ENCODE peak calls at places on chromosomes 6 and 20, in four cellular contexts. One of them, this sample, is unnamed. For H3K9me3, the result is how much of the 10 kb centered on the place peaks cover.

GRCh38 chr6:44976677-44977405 is 351.3 kb upstream of the RUNX2 start:
- DNase-seq in IMR-90: peak
- DNase-seq in upper lobe of left lung: no peak
- DNase-seq in prostate gland: no peak
- DNase-seq in this sample: no peak

GRCh38 chr6:134577998-134578397 is 260.1 kb upstream of the SGK1 start:
- DNase-seq in IMR-90: peak
- DNase-seq in upper lobe of left lung: no peak
- DNase-seq in prostate gland: no peak
- DNase-seq in this sample: no peak

GRCh38 chr20:45886590-45887345 is 654 bp downstream of the SPATA25 start:
- DNase-seq in IMR-90: no peak
- DNase-seq in upper lobe of left lung: no peak
- DNase-seq in prostate gland: no peak
- DNase-seq in this sample: no peak

GRCh38 chr20:19205999-19206398 is 6.4 kb upstream of the SLC24A3 start:
- DNase-seq in IMR-90: peak
- DNase-seq in upper lobe of left lung: peak
- DNase-seq in prostate gland: peak
- DNase-seq in this sample: peak

GRCh38 chr6:147506704-147507114 is 1.8 kb upstream of the SAMD5 start:
- DNase-seq in IMR-90: peak
- DNase-seq in upper lobe of left lung: peak
- DNase-seq in prostate gland: peak
- DNase-seq in this sample: no peak

GRCh38 chr20:54103067-54103761 is 32.8 kb upstream of the BCAS1 start:
- DNase-seq in IMR-90: peak
- DNase-seq in upper lobe of left lung: peak
- DNase-seq in prostate gland: peak
- DNase-seq in this sample: peak

GRCh38 chr6:147621280-147621679 is 112.8 kb downstream of the SAMD5 start:
- DNase-seq in IMR-90: peak
- DNase-seq in upper lobe of left lung: no peak
- DNase-seq in prostate gland: no peak
- DNase-seq in this sample: no peak

GRCh38 chr6:67914419-67914818 is 720.7 kb upstream of the ADGRB3 start:
- DNase-seq in IMR-90: no peak
- DNase-seq in upper lobe of left lung: no peak
- DNase-seq in prostate gland: no peak
- DNase-seq in this sample: no peak

GRCh38 chr6:106832766-106833510 is 141.6 kb downstream of the CD24 start:
- DNase-seq in IMR-90: no peak
- DNase-seq in upper lobe of left lung: no peak
- DNase-seq in prostate gland: no peak
- DNase-seq in this sample: no peak

GRCh38 chr20:25195962-25196700 is 619 bp downstream of the ENTPD6 start:
- DNase-seq in IMR-90: peak
- DNase-seq in upper lobe of left lung: no peak
- DNase-seq in prostate gland: peak
- DNase-seq in this sample: no peak

GRCh38 chr6:98787961-98788360 is 46.4 kb upstream of the POU3F2 start:
- DNase-seq in IMR-90: no peak
- DNase-seq in upper lobe of left lung: no peak
- DNase-seq in prostate gland: no peak
- DNase-seq in this sample: no peak

GRCh38 chr20:46406986-46407670 is 713 bp upstream of the ELMO2 start:
- DNase-seq in IMR-90: peak
- DNase-seq in upper lobe of left lung: peak
- DNase-seq in prostate gland: peak
- DNase-seq in this sample: peak

GRCh38 chr20:54156981-54157835 is 16.6 kb downstream of the CYP24A1 start:
- DNase-seq in IMR-90: no peak
- DNase-seq in upper lobe of left lung: no peak
- DNase-seq in prostate gland: no peak
- DNase-seq in this sample: no peak

GRCh38 chr6:3294921-3295871 is 36.4 kb downstream of the PSMG4 start:
- DNase-seq in IMR-90: no peak
- DNase-seq in upper lobe of left lung: no peak
- DNase-seq in prostate gland: no peak
- DNase-seq in this sample: no peak

GRCh38 chr6:9039258-9039657 is 603.9 kb upstream of the SLC35B3 start:
- DNase-seq in IMR-90: no peak
- DNase-seq in upper lobe of left lung: no peak
- DNase-seq in prostate gland: no peak
- DNase-seq in this sample: no peak

GRCh38 chr20:24683676-24684075 is 214.2 kb downstream of the SYNDIG1 start:
- DNase-seq in IMR-90: no peak
- DNase-seq in upper lobe of left lung: no peak
- DNase-seq in prostate gland: no peak
- DNase-seq in this sample: no peak

GRCh38 chr20:36004045-36004444 is 35.7 kb downstream of the CNBD2 start:
- DNase-seq in IMR-90: no peak
- DNase-seq in upper lobe of left lung: no peak
- DNase-seq in prostate gland: no peak
- DNase-seq in this sample: no peak

GRCh38 chr6:5674141-5674540 is 332.6 kb downstream of the NRN1 start:
- DNase-seq in IMR-90: no peak
- DNase-seq in upper lobe of left lung: no peak
- DNase-seq in prostate gland: no peak
- DNase-seq in this sample: no peak

GRCh38 chr6:150452642-150453243 is 83.9 kb downstream of the IYD start:
- DNase-seq in IMR-90: no peak
- DNase-seq in upper lobe of left lung: peak
- DNase-seq in prostate gland: no peak
- DNase-seq in this sample: no peak

GRCh38 chr20:34904202-34904621 is 27.8 kb downstream of the ACSS2 start:
- DNase-seq in IMR-90: no peak
- DNase-seq in upper lobe of left lung: no peak
- DNase-seq in prostate gland: no peak
- DNase-seq in this sample: no peak

GRCh38 chr6:156283091-156283490 is 494.1 kb upstream of the ARID1B start:
- DNase-seq in IMR-90: no peak
- DNase-seq in upper lobe of left lung: no peak
- DNase-seq in prostate gland: no peak
- DNase-seq in this sample: no peak

GRCh38 chr20:4457566-4458543 is 263.9 kb upstream of the PRND start:
- DNase-seq in IMR-90: no peak
- DNase-seq in upper lobe of left lung: no peak
- DNase-seq in prostate gland: no peak
- DNase-seq in this sample: no peak

GRCh38 chr6:108650781-108651180 is 90.1 kb downstream of the FOXO3 start:
- DNase-seq in IMR-90: peak
- DNase-seq in upper lobe of left lung: no peak
- DNase-seq in prostate gland: no peak
- DNase-seq in this sample: no peak

GRCh38 chr6:108652375-108652774 is 91.7 kb downstream of the FOXO3 start:
- DNase-seq in IMR-90: no peak
- DNase-seq in upper lobe of left lung: no peak
- DNase-seq in prostate gland: no peak
- DNase-seq in this sample: no peak

GRCh38 chr6:108651781-108652227 is 91.1 kb downstream of the FOXO3 start:
- DNase-seq in IMR-90: peak
- DNase-seq in upper lobe of left lung: no peak
- DNase-seq in prostate gland: peak
- DNase-seq in this sample: no peak

GRCh38 chr6:108650325-108650724 is 89.6 kb downstream of the FOXO3 start:
- DNase-seq in IMR-90: no peak
- DNase-seq in upper lobe of left lung: no peak
- DNase-seq in prostate gland: no peak
- DNase-seq in this sample: no peak

GRCh38 chr6:108651287-108651686 is 90.6 kb downstream of the FOXO3 start:
- DNase-seq in IMR-90: no peak
- DNase-seq in upper lobe of left lung: no peak
- DNase-seq in prostate gland: no peak
- DNase-seq in this sample: no peak
- H3K9me3 ChIP-seq in IMR-90: under half
- H3K9me3 ChIP-seq in upper lobe of left lung: under half
- H3K9me3 ChIP-seq in prostate gland: under half
- H3K9me3 ChIP-seq in this sample: under half

DNA sequence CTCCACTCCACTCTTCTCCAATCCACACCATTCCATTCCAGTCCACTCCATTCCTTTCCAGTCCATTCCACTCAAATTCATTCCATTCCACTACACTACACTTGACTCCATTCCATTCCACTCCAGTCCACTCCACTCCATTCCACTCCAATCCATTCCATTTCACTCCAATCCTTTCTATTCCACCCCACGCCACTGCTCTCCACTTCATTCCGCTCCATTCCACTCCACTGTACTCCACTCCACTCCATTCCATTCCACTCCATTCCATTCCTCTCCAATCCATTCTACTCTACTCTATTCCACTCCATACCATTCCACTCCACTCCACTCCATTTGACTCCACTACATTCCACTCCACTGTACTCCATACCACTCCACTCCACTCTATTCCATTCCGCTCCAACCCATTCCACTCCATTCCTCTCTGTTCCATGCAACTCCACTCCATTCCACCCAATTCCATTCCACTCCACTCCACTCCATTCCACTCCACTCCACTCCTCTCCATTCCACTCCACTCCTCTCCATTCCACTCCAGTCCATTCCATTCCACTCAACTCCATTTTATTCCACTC is 23.4 kb upstream of the DEFB125 start:
- DNase-seq in IMR-90: no peak
- DNase-seq in upper lobe of left lung: no peak
- DNase-seq in prostate gland: no peak
- DNase-seq in this sample: no peak
- H3K9me3 ChIP-seq in IMR-90: under half
- H3K9me3 ChIP-seq in upper lobe of left lung: under half
- H3K9me3 ChIP-seq in prostate gland: under half
- H3K9me3 ChIP-seq in this sample: under half

GRCh38 chr6:1984346-1984994 is 260.9 kb downstream of the GMDS start:
- DNase-seq in IMR-90: no peak
- DNase-seq in upper lobe of left lung: no peak
- DNase-seq in prostate gland: no peak
- DNase-seq in this sample: no peak
- H3K9me3 ChIP-seq in IMR-90: under half
- H3K9me3 ChIP-seq in upper lobe of left lung: under half
- H3K9me3 ChIP-seq in prostate gland: under half
- H3K9me3 ChIP-seq in this sample: under half

GRCh38 chr6:330948-331347 is 38.7 kb downstream of the DUSP22 start:
- DNase-seq in IMR-90: no peak
- DNase-seq in upper lobe of left lung: no peak
- DNase-seq in prostate gland: no peak
- DNase-seq in this sample: no peak
- H3K9me3 ChIP-seq in IMR-90: under half
- H3K9me3 ChIP-seq in upper lobe of left lung: under half
- H3K9me3 ChIP-seq in prostate gland: under half
- H3K9me3 ChIP-seq in this sample: under half

DNA sequence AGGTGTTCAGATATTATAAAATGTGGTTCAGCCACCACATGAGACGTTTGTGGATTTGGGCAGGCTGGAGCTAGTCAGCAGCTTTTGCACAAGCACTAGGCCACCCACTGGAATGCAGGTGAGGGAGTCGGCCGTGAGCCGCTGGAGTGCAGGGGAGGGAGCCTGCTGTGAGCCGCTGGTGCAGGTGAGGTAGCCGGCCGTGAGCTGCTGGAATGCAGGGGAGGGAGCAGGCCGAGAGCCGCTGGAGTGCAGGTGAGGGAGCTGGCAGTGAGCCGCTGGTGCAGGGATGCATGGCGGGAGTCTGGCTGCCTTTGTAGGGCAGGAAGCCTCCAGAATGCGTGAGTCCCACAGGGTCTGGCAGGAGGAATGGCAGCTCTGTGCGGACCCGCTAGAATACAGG is 1907.6 kb upstream of the DEFB115 start:
- DNase-seq in IMR-90: no peak
- DNase-seq in upper lobe of left lung: no peak
- DNase-seq in prostate gland: no peak
- DNase-seq in this sample: no peak
- H3K9me3 ChIP-seq in IMR-90: under half
- H3K9me3 ChIP-seq in upper lobe of left lung: under half
- H3K9me3 ChIP-seq in prostate gland: under half
- H3K9me3 ChIP-seq in this sample: under half

DNA sequence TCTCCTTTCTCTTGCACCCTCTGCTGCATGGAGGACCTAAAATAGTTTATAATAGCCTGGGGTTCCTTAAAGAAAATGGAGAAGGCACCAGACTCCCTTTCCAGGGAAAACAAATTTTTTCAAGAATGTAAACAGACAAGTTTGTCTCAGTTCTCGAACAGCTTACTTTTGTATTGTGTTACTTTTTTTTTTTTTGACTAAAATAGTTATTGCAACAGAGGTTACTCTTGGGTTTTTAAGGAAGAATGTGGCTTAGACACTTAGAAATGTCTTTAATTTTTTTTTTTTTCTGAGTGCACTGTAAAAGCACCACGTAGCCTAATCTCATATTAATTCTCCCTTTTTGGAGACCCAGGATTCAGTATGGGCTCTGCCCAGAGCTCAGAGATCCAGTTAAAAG is 148.7 kb upstream of the CARMIL1 start:
- DNase-seq in IMR-90: no peak
- DNase-seq in upper lobe of left lung: no peak
- DNase-seq in prostate gland: no peak
- DNase-seq in this sample: no peak
- H3K9me3 ChIP-seq in IMR-90: under half
- H3K9me3 ChIP-seq in upper lobe of left lung: under half
- H3K9me3 ChIP-seq in prostate gland: under half
- H3K9me3 ChIP-seq in this sample: under half

DNA sequence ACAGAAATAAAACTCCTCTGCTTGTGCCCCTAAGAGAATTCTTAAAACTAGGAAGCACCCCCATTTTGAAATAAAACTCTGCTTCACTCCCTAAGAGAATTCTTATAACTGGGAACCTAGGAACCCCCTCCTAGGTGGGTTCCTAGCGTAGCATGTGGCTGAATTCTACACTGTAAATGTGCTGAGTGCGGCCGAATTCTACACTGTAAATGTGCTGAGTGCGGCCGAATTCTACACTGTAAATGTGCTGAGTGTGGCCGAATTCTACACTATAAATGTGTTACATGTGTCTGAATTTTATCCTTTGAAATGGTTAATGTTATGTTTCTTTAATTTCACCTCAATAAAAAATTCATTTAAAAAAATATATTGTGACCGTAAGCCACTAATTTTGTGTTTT is 79.3 kb downstream of the PSMB1 start:
- DNase-seq in IMR-90: no peak
- DNase-seq in upper lobe of left lung: no peak
- DNase-seq in prostate gland: no peak
- DNase-seq in this sample: no peak
- H3K9me3 ChIP-seq in IMR-90: under half
- H3K9me3 ChIP-seq in upper lobe of left lung: under half
- H3K9me3 ChIP-seq in prostate gland: under half
- H3K9me3 ChIP-seq in this sample: under half

GRCh38 chr6:170044836-170045562 is 245.9 kb downstream of the DLL1 start:
- DNase-seq in IMR-90: no peak
- DNase-seq in upper lobe of left lung: no peak
- DNase-seq in prostate gland: no peak
- DNase-seq in this sample: no peak
- H3K9me3 ChIP-seq in IMR-90: under half
- H3K9me3 ChIP-seq in upper lobe of left lung: under half
- H3K9me3 ChIP-seq in prostate gland: under half
- H3K9me3 ChIP-seq in this sample: under half